ENCODE peak calls at places on chromosomes 11 and 22, in seven cellular contexts. Q is NB4, Z is upper lobe of left lung, X is lower leg skin, T is IMR-90, E is HCT116, M is uterus. G is an unnamed sample.

GRCh38 chr22:47344414-47344813 is 582.0 kb downstream of the TBC1D22A start:
- DNase-seq in X (peak; percentile 65), E (no peak), Q (no peak), T (no peak), Z (no peak), M (no peak), G (no peak)

GRCh38 chr22:47128216-47129215 is 366.1 kb downstream of the TBC1D22A start:
- DNase-seq in X (no peak), Z (no peak), T (no peak), M (no peak), Q (no peak), E (no peak), G (no peak)

GRCh38 chr11:70334351-70334995 is 63.9 kb upstream of the CTTN start:
- DNase-seq in E (no peak), X (no peak), Z (no peak), M (no peak), T (no peak), Q (no peak), G (no peak)

GRCh38 chr11:117855452-117855851 is 21.0 kb downstream of the FXYD6 start:
- DNase-seq in E (no peak), M (peak; percentile 11), Q (no peak), X (peak; percentile 63), Z (no peak), T (no peak), G (peak; percentile 35)

GRCh38 chr22:49691256-49691655 is 136.4 kb downstream of the BRD1 start:
- DNase-seq in M (no peak), Q (no peak), X (no peak), E (no peak), T (no peak), Z (no peak), G (no peak)

GRCh38 chr11:106088896-106089295 is 11.4 kb downstream of the AASDHPPT start:
- DNase-seq in Z (no peak), X (no peak), M (no peak), T (peak; percentile 75), E (no peak), Q (no peak), G (no peak)

GRCh38 chr22:48528221-48528915 is 1299.3 kb downstream of the BRD1 start:
- DNase-seq in E (no peak), Q (no peak), Z (peak; percentile 79), X (no peak), M (no peak), T (no peak), G (no peak)

GRCh38 chr11:86442420-86442819 is 67.7 kb downstream of the CCDC81 start:
- DNase-seq in Z (no peak), X (no peak), T (peak; percentile 30), E (no peak), M (no peak), Q (no peak), G (no peak)

GRCh38 chr11:76235233-76236091 is 29.2 kb upstream of the WNT11 start:
- DNase-seq in T (peak; percentile 91), E (peak; percentile 79), Z (peak; percentile 87), X (peak; percentile 98), M (peak; percentile 93), Q (peak; percentile 95), G (peak; percentile 83)

GRCh38 chr11:1763336-1763795 is 361 bp downstream of the CTSD start:
- DNase-seq in E (no peak), M (no peak), T (no peak), Q (no peak), Z (peak; percentile 35), X (peak; percentile 86), G (no peak)

GRCh38 chr11:48172818-48173609 is 43.6 kb upstream of the OR4B1 start:
- DNase-seq in X (no peak), T (peak; percentile 69), E (peak; percentile 15), Z (peak; percentile 62), Q (peak; percentile 63), M (peak; percentile 17), G (peak; percentile 63)

GRCh38 chr11:117226388-117227385 is 5.2 kb downstream of the PCSK7 start:
- DNase-seq in Q (peak; percentile 86), Z (peak; percentile 39), X (peak; percentile 85), T (peak; percentile 78), M (peak; percentile 59), E (peak; percentile 65), G (no peak)

GRCh38 chr11:32396991-32397390 is 38.3 kb downstream of the WT1 start:
- DNase-seq in M (no peak), E (no peak), Z (no peak), Q (no peak), T (no peak), X (no peak), G (no peak)

DNA sequence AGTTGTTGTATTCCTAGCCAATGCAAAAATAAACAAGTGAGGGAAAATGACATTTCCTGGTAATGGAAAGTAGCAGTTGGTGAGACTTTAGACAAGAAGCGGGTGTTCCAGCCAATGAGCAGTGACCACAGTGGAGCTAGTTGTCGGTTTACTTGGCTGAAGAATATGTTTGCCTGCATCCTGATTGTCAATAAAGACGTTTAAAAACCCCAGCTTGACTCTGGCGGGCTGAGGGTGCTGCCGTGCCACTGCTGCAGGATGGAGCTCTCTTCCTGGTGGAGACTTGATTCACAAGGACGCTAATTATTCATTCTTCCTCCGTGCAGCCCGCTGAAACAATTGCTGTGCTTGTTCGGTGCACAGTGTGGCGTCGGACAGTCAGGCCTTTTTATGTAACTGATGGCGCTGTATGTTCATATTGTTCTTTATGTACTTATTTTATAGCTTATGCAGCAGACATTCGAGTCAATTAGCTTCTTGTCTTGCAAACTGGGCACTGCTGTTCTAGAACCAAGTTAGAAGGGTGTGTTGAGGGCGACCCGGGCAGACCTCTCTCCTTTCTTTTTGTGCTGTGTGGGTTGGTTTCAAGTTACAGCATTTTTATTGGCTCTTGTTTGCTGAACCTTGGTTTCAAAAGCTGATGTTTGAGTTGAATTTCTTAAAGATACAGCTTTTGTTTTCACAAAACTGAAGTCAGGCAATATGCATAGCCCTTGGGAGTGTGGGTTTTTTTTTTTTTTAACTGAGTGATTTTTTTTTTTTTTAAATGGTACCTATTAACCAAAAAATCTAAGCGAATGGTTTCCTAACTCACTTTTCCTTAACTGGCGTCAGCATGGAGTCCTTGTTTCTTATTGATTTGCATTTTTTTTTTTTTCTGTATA is 153.9 kb downstream of the TEAD1 start:
- DNase-seq in T (peak; percentile 79), E (no peak), M (no peak), X (peak; percentile 87), Z (peak; percentile 42), Q (peak; percentile 31), G (peak; percentile 75)
- TF ChIP-seq POLR2A in T (no peak), E (no peak), M (no peak), X (no peak), Z (peak; percentile 44), Q (no peak), G (no peak)

DNA sequence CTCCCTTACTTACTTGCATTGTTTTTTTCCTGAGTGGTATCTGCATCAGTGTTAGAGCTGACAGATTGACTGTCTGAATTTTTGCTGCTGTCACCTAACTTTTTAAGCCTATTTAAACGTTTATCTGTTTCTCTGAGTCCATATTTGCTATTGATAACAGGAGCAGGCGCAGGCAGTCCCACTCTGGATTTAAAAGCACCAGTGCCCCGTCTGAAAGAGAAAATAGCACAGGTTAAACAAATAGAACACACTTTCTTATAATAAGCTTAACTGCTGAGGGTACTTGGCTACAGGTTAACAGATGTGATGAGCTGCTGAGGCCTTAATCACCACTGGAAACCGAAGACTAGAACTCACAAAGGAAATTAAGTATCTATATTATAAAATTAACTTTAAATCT is 45.8 kb upstream of the CHKA start:
- DNase-seq in Q (no peak), Z (no peak), X (no peak), E (no peak), T (no peak), M (no peak), G (no peak)
- TF ChIP-seq CTCF in Q (no peak), Z (no peak), X (no peak), E (no peak), T (no peak), M (no peak), G (no peak)

GRCh38 chr11:66568124-66568916 is at the start of gene CTSF:
- DNase-seq in Q (peak; percentile 51), X (peak; percentile 96), T (peak; percentile 49), Z (peak; percentile 88), E (no peak), M (peak; percentile 83), G (peak; percentile 90)
- TF ChIP-seq POLR2A in Q (no peak), X (no peak), T (no peak), Z (peak; percentile 57), E (no peak), M (peak; percentile 54), G (no peak)

DNA sequence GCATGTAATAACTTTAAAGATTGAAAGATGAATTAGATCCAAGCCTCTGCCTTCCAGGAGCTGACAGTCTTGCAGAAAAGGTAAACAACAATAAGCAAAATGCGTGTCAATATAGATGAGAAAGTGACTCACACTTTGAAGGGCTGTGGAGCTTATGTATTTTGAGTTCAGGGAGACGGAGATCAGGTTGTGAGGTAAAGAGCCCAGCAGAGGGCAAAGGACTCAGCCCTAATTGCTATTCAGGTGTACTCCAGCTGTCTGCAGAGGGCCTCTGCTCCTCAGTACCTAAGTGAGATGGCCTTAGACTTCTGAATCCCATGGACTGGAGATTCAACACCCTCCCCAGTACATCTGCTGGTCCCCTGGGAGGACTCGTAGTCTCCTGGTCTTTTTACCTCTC is 22.9 kb upstream of the CTR9 start:
- DNase-seq in Q (peak; percentile 25), M (no peak), X (no peak), T (no peak), Z (no peak), E (no peak), G (no peak)
- TF ChIP-seq CTCF in Q (no peak), M (no peak), X (no peak), T (no peak), Z (no peak), E (no peak), G (no peak)

GRCh38 chr22:45638834-45639746 is 32.5 kb upstream of the ATXN10 start:
- DNase-seq in Q (peak; percentile 88), Z (peak; percentile 72), X (peak; percentile 95), T (no peak), M (peak; percentile 56), E (peak; percentile 49), G (no peak)
- TF ChIP-seq POLR2A in Q (no peak), Z (no peak), X (no peak), T (no peak), M (no peak), E (no peak), G (no peak)

DNA sequence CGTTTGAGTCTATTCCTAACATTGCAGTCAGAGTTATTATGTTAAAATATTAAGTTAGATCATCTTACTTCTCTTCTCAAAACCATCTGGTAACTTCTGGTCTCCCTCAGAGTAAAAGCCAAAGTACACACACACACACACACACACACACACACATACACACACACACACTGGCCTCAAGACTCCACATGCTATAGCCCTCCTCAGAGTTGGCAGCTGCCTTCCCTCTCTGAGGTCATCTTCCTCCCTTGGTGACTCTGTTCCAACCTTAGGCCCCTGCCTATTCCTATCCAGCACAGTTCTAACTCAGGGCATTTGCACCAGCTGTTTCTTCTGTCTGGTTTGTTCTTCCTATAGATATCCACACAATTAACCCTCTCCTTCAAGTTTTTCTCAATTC is 272.0 kb upstream of the SESN3 start:
- DNase-seq in M (no peak), Z (no peak), E (no peak), X (no peak), Q (no peak), T (peak; percentile 10), G (no peak)
- TF ChIP-seq CTCF in M (no peak), Z (no peak), E (no peak), X (no peak), Q (no peak), T (no peak), G (no peak)

GRCh38 chr11:69010964-69011623 is 2.0 kb downstream of the MRGPRF start:
- DNase-seq in Z (peak; percentile 43), T (peak; percentile 77), M (peak; percentile 88), Q (peak; percentile 97), E (peak; percentile 47), X (peak; percentile 95), G (peak; percentile 83)
- TF ChIP-seq POLR2A in Z (no peak), T (no peak), M (peak; percentile 77), Q (peak; percentile 73), E (peak; percentile 65), X (no peak), G (peak; percentile 51)